ENCODE peak calls at places on chromosomes 6 and 20, in seven cellular contexts. One of them, this sample, is unnamed.

GRCh38 chr6:12232339-12232738 is 57.8 kb upstream of the EDN1 start:
- DNase-seq in uterus: no peak
- DNase-seq in cardiac muscle cell: no peak
- DNase-seq in heart right ventricle: no peak
- DNase-seq in mammary epithelial cell: no peak
- DNase-seq in foreskin keratinocyte: no peak
- DNase-seq in left ventricle myocardium inferior: no peak
- DNase-seq in this sample: no peak

GRCh38 chr6:157273756-157274088 is 49.6 kb downstream of the TMEM242 start:
- DNase-seq in mammary epithelial cell: no peak
- DNase-seq in cardiac muscle cell: peak; percentile 39
- DNase-seq in uterus: peak; percentile 60
- DNase-seq in heart right ventricle: no peak
- DNase-seq in left ventricle myocardium inferior: peak; percentile 39
- DNase-seq in foreskin keratinocyte: peak; percentile 26
- DNase-seq in this sample: no peak

GRCh38 chr20:881051-881820 is 34.9 kb downstream of the ANGPT4 start:
- DNase-seq in heart right ventricle: no peak
- DNase-seq in left ventricle myocardium inferior: no peak
- DNase-seq in uterus: no peak
- DNase-seq in foreskin keratinocyte: peak; percentile 80
- DNase-seq in cardiac muscle cell: no peak
- DNase-seq in mammary epithelial cell: peak; percentile 83
- DNase-seq in this sample: no peak

GRCh38 chr20:35953411-35954199 is 697 bp downstream of the SCAND1 start:
- DNase-seq in left ventricle myocardium inferior: peak; percentile 48
- DNase-seq in heart right ventricle: peak; percentile 48
- DNase-seq in cardiac muscle cell: peak; percentile 65
- DNase-seq in uterus: no peak
- DNase-seq in foreskin keratinocyte: no peak
- DNase-seq in mammary epithelial cell: no peak
- DNase-seq in this sample: no peak

GRCh38 chr6:35798706-35799105 is 1.6 kb upstream of the CLPS start:
- DNase-seq in cardiac muscle cell: no peak
- DNase-seq in mammary epithelial cell: no peak
- DNase-seq in foreskin keratinocyte: no peak
- DNase-seq in heart right ventricle: no peak
- DNase-seq in left ventricle myocardium inferior: no peak
- DNase-seq in uterus: no peak
- DNase-seq in this sample: no peak

GRCh38 chr20:17693534-17694001 is 6.2 kb upstream of the BANF2 start:
- DNase-seq in left ventricle myocardium inferior: no peak
- DNase-seq in heart right ventricle: no peak
- DNase-seq in uterus: no peak
- DNase-seq in mammary epithelial cell: peak; percentile 83
- DNase-seq in cardiac muscle cell: no peak
- DNase-seq in foreskin keratinocyte: peak; percentile 67
- DNase-seq in this sample: no peak

GRCh38 chr6:43669050-43669921 is 18.3 kb downstream of the MRPS18A start:
- DNase-seq in uterus: peak; percentile 80
- DNase-seq in foreskin keratinocyte: no peak
- DNase-seq in heart right ventricle: peak; percentile 72
- DNase-seq in cardiac muscle cell: peak; percentile 11
- DNase-seq in left ventricle myocardium inferior: peak; percentile 81
- DNase-seq in mammary epithelial cell: peak; percentile 47
- DNase-seq in this sample: peak; percentile 34

GRCh38 chr6:62150048-62150663 is 135.9 kb downstream of the KHDRBS2 start:
- DNase-seq in left ventricle myocardium inferior: no peak
- DNase-seq in mammary epithelial cell: peak; percentile 26
- DNase-seq in uterus: no peak
- DNase-seq in heart right ventricle: no peak
- DNase-seq in foreskin keratinocyte: peak; percentile 32
- DNase-seq in cardiac muscle cell: peak; percentile 70
- DNase-seq in this sample: peak; percentile 12

GRCh38 chr6:129635396-129636164 is 74.4 kb downstream of the ARHGAP18 start:
- DNase-seq in mammary epithelial cell: no peak
- DNase-seq in foreskin keratinocyte: no peak
- DNase-seq in left ventricle myocardium inferior: no peak
- DNase-seq in uterus: no peak
- DNase-seq in cardiac muscle cell: no peak
- DNase-seq in heart right ventricle: peak; percentile 44
- DNase-seq in this sample: no peak

GRCh38 chr20:17227669-17228623 is 1.1 kb downstream of the PCSK2 start:
- DNase-seq in foreskin keratinocyte: no peak
- DNase-seq in mammary epithelial cell: no peak
- DNase-seq in uterus: no peak
- DNase-seq in left ventricle myocardium inferior: no peak
- DNase-seq in cardiac muscle cell: peak; percentile 77
- DNase-seq in heart right ventricle: no peak
- DNase-seq in this sample: no peak

GRCh38 chr20:13348301-13349239 is 127.5 kb downstream of the ISM1 start:
- DNase-seq in left ventricle myocardium inferior: no peak
- DNase-seq in uterus: no peak
- DNase-seq in mammary epithelial cell: no peak
- DNase-seq in foreskin keratinocyte: no peak
- DNase-seq in heart right ventricle: no peak
- DNase-seq in cardiac muscle cell: no peak
- DNase-seq in this sample: no peak

GRCh38 chr6:15491986-15492269 is 170.9 kb downstream of the DTNBP1 start:
- DNase-seq in left ventricle myocardium inferior: no peak
- DNase-seq in foreskin keratinocyte: no peak
- DNase-seq in heart right ventricle: no peak
- DNase-seq in uterus: no peak
- DNase-seq in mammary epithelial cell: no peak
- DNase-seq in cardiac muscle cell: no peak
- DNase-seq in this sample: no peak

GRCh38 chr6:37365791-37366190 is 12.0 kb downstream of the RNF8 start:
- DNase-seq in mammary epithelial cell: no peak
- DNase-seq in heart right ventricle: no peak
- DNase-seq in cardiac muscle cell: no peak
- DNase-seq in uterus: no peak
- DNase-seq in left ventricle myocardium inferior: no peak
- DNase-seq in foreskin keratinocyte: no peak
- DNase-seq in this sample: no peak

GRCh38 chr6:72642435-72642834 is 20.6 kb downstream of the KCNQ5 start:
- DNase-seq in foreskin keratinocyte: no peak
- DNase-seq in left ventricle myocardium inferior: no peak
- DNase-seq in mammary epithelial cell: no peak
- DNase-seq in uterus: no peak
- DNase-seq in heart right ventricle: no peak
- DNase-seq in cardiac muscle cell: no peak
- DNase-seq in this sample: no peak

GRCh38 chr6:111951439-111952140 is 78.3 kb upstream of the FYN start:
- DNase-seq in foreskin keratinocyte: no peak
- DNase-seq in cardiac muscle cell: no peak
- DNase-seq in mammary epithelial cell: no peak
- DNase-seq in left ventricle myocardium inferior: no peak
- DNase-seq in uterus: no peak
- DNase-seq in heart right ventricle: no peak
- DNase-seq in this sample: no peak

GRCh38 chr6:41647061-41647511 is 8.8 kb downstream of the MDFI start:
- DNase-seq in foreskin keratinocyte: no peak
- DNase-seq in left ventricle myocardium inferior: no peak
- DNase-seq in heart right ventricle: no peak
- DNase-seq in uterus: no peak
- DNase-seq in cardiac muscle cell: no peak
- DNase-seq in mammary epithelial cell: no peak
- DNase-seq in this sample: no peak

GRCh38 chr6:127391019-127391974 is 47.9 kb upstream of the ECHDC1 start:
- DNase-seq in cardiac muscle cell: no peak
- DNase-seq in mammary epithelial cell: peak; percentile 72
- DNase-seq in foreskin keratinocyte: peak; percentile 88
- DNase-seq in uterus: no peak
- DNase-seq in heart right ventricle: no peak
- DNase-seq in left ventricle myocardium inferior: no peak
- DNase-seq in this sample: no peak

GRCh38 chr20:61559706-61560315 is 307.8 kb downstream of the CDH4 start:
- DNase-seq in heart right ventricle: no peak
- DNase-seq in cardiac muscle cell: no peak
- DNase-seq in mammary epithelial cell: no peak
- DNase-seq in left ventricle myocardium inferior: no peak
- DNase-seq in uterus: no peak
- DNase-seq in foreskin keratinocyte: no peak
- DNase-seq in this sample: no peak

GRCh38 chr6:54929245-54929909 is 82.8 kb downstream of the FAM83B start:
- DNase-seq in mammary epithelial cell: no peak
- DNase-seq in heart right ventricle: no peak
- DNase-seq in foreskin keratinocyte: no peak
- DNase-seq in cardiac muscle cell: no peak
- DNase-seq in uterus: no peak
- DNase-seq in left ventricle myocardium inferior: no peak
- DNase-seq in this sample: no peak

GRCh38 chr6:154156135-154156948 is 117.3 kb downstream of the OPRM1 start:
- DNase-seq in cardiac muscle cell: peak; percentile 42
- DNase-seq in heart right ventricle: peak; percentile 23
- DNase-seq in foreskin keratinocyte: peak; percentile 32
- DNase-seq in mammary epithelial cell: no peak
- DNase-seq in uterus: peak; percentile 15
- DNase-seq in left ventricle myocardium inferior: no peak
- DNase-seq in this sample: no peak
- TF ChIP-seq CTCF in cardiac muscle cell: peak; percentile 81
- TF ChIP-seq CTCF in heart right ventricle: peak; percentile 38
- TF ChIP-seq CTCF in foreskin keratinocyte: peak; percentile 72
- TF ChIP-seq CTCF in mammary epithelial cell: peak; percentile 60
- TF ChIP-seq CTCF in uterus: no peak
- TF ChIP-seq CTCF in left ventricle myocardium inferior: peak; percentile 63
- TF ChIP-seq CTCF in this sample: peak; percentile 93

GRCh38 chr6:33082702-33083101 is 6.9 kb downstream of the HLA-DPB1 start:
- DNase-seq in mammary epithelial cell: no peak
- DNase-seq in foreskin keratinocyte: no peak
- DNase-seq in cardiac muscle cell: peak; percentile 49
- DNase-seq in left ventricle myocardium inferior: peak; percentile 49
- DNase-seq in uterus: peak; percentile 34
- DNase-seq in heart right ventricle: no peak
- DNase-seq in this sample: no peak

GRCh38 chr6:33078919-33079521 is 3.2 kb downstream of the HLA-DPB1 start:
- DNase-seq in heart right ventricle: no peak
- DNase-seq in left ventricle myocardium inferior: no peak
- DNase-seq in foreskin keratinocyte: no peak
- DNase-seq in mammary epithelial cell: no peak
- DNase-seq in cardiac muscle cell: no peak
- DNase-seq in uterus: no peak
- DNase-seq in this sample: no peak

GRCh38 chr6:33080127-33081089 is 4.6 kb downstream of the HLA-DPB1 start:
- DNase-seq in cardiac muscle cell: peak; percentile 58
- DNase-seq in foreskin keratinocyte: no peak
- DNase-seq in heart right ventricle: peak; percentile 80
- DNase-seq in mammary epithelial cell: peak; percentile 10
- DNase-seq in uterus: peak; percentile 79
- DNase-seq in left ventricle myocardium inferior: peak; percentile 73
- DNase-seq in this sample: no peak

GRCh38 chr6:33079575-33079974 is 3.8 kb downstream of the HLA-DPB1 start:
- DNase-seq in left ventricle myocardium inferior: no peak
- DNase-seq in uterus: no peak
- DNase-seq in mammary epithelial cell: no peak
- DNase-seq in foreskin keratinocyte: no peak
- DNase-seq in cardiac muscle cell: no peak
- DNase-seq in heart right ventricle: no peak
- DNase-seq in this sample: no peak

GRCh38 chr6:33081098-33081824 is 5.5 kb downstream of the HLA-DPB1 start:
- DNase-seq in heart right ventricle: no peak
- DNase-seq in cardiac muscle cell: no peak
- DNase-seq in uterus: no peak
- DNase-seq in mammary epithelial cell: no peak
- DNase-seq in left ventricle myocardium inferior: no peak
- DNase-seq in foreskin keratinocyte: no peak
- DNase-seq in this sample: no peak
- H3K27me3 ChIP-seq in heart right ventricle: no peaks in the 10 kb centered on the region
- H3K27me3 ChIP-seq in cardiac muscle cell: no peaks in the 10 kb centered on the region
- H3K27me3 ChIP-seq in uterus: no peaks in the 10 kb centered on the region
- H3K27me3 ChIP-seq in mammary epithelial cell: no peaks in the 10 kb centered on the region
- H3K27me3 ChIP-seq in left ventricle myocardium inferior: no peaks in the 10 kb centered on the region
- H3K27me3 ChIP-seq in foreskin keratinocyte: peaks cover 49% of the 10 kb centered on the region
- H3K27me3 ChIP-seq in this sample: peaks cover 7% of the 10 kb centered on the region

GRCh38 chr6:53070808-53071207 is 5.6 kb downstream of the FBXO9 start:
- DNase-seq in cardiac muscle cell: peak; percentile 30
- DNase-seq in foreskin keratinocyte: no peak
- DNase-seq in mammary epithelial cell: no peak
- DNase-seq in left ventricle myocardium inferior: no peak
- DNase-seq in uterus: no peak
- DNase-seq in heart right ventricle: no peak
- DNase-seq in this sample: no peak
- TF ChIP-seq CTCF in cardiac muscle cell: peak; percentile 7
- TF ChIP-seq CTCF in foreskin keratinocyte: peak; percentile 21
- TF ChIP-seq CTCF in mammary epithelial cell: no peak
- TF ChIP-seq CTCF in left ventricle myocardium inferior: no peak
- TF ChIP-seq CTCF in uterus: no peak
- TF ChIP-seq CTCF in heart right ventricle: no peak
- TF ChIP-seq CTCF in this sample: no peak

GRCh38 chr20:56974499-56975250 is 291.8 kb downstream of the BMP7 start:
- DNase-seq in uterus: peak; percentile 47
- DNase-seq in foreskin keratinocyte: peak; percentile 46
- DNase-seq in cardiac muscle cell: peak; percentile 72
- DNase-seq in mammary epithelial cell: peak; percentile 55
- DNase-seq in left ventricle myocardium inferior: no peak
- DNase-seq in heart right ventricle: no peak
- DNase-seq in this sample: no peak
- H3K27me3 ChIP-seq in uterus: no peaks in the 10 kb centered on the region
- H3K27me3 ChIP-seq in foreskin keratinocyte: peaks cover 67% of the 10 kb centered on the region
- H3K27me3 ChIP-seq in cardiac muscle cell: peaks cover 74% of the 10 kb centered on the region
- H3K27me3 ChIP-seq in mammary epithelial cell: peaks cover 3% of the 10 kb centered on the region
- H3K27me3 ChIP-seq in left ventricle myocardium inferior: peaks cover 100% of the 10 kb centered on the region
- H3K27me3 ChIP-seq in heart right ventricle: peaks cover 48% of the 10 kb centered on the region
- H3K27me3 ChIP-seq in this sample: peaks cover 17% of the 10 kb centered on the region

GRCh38 chr6:137645850-137646249 is 151.7 kb upstream of the OLIG3 start:
- DNase-seq in heart right ventricle: no peak
- DNase-seq in left ventricle myocardium inferior: no peak
- DNase-seq in foreskin keratinocyte: no peak
- DNase-seq in uterus: no peak
- DNase-seq in cardiac muscle cell: no peak
- DNase-seq in mammary epithelial cell: no peak
- DNase-seq in this sample: no peak

GRCh38 chr6:137640086-137640485 is 145.9 kb upstream of the OLIG3 start:
- DNase-seq in left ventricle myocardium inferior: no peak
- DNase-seq in heart right ventricle: no peak
- DNase-seq in cardiac muscle cell: no peak
- DNase-seq in foreskin keratinocyte: no peak
- DNase-seq in mammary epithelial cell: no peak
- DNase-seq in uterus: no peak
- DNase-seq in this sample: no peak

GRCh38 chr6:137638926-137639706 is 144.9 kb upstream of the OLIG3 start:
- DNase-seq in heart right ventricle: no peak
- DNase-seq in cardiac muscle cell: no peak
- DNase-seq in uterus: no peak
- DNase-seq in mammary epithelial cell: no peak
- DNase-seq in left ventricle myocardium inferior: no peak
- DNase-seq in foreskin keratinocyte: no peak
- DNase-seq in this sample: no peak

GRCh38 chr6:137637161-137637560 is 143.0 kb upstream of the OLIG3 start:
- DNase-seq in uterus: no peak
- DNase-seq in heart right ventricle: no peak
- DNase-seq in foreskin keratinocyte: peak; percentile 80
- DNase-seq in mammary epithelial cell: peak; percentile 76
- DNase-seq in cardiac muscle cell: no peak
- DNase-seq in left ventricle myocardium inferior: no peak
- DNase-seq in this sample: peak; percentile 99

GRCh38 chr6:137641474-137642077 is 147.4 kb upstream of the OLIG3 start:
- DNase-seq in left ventricle myocardium inferior: peak; percentile 45
- DNase-seq in heart right ventricle: peak; percentile 75
- DNase-seq in mammary epithelial cell: peak; percentile 57
- DNase-seq in cardiac muscle cell: peak; percentile 85
- DNase-seq in foreskin keratinocyte: peak; percentile 48
- DNase-seq in uterus: peak; percentile 66
- DNase-seq in this sample: peak; percentile 28
- TF ChIP-seq CTCF in left ventricle myocardium inferior: peak; percentile 77
- TF ChIP-seq CTCF in heart right ventricle: peak; percentile 64
- TF ChIP-seq CTCF in mammary epithelial cell: peak; percentile 68
- TF ChIP-seq CTCF in cardiac muscle cell: peak; percentile 66
- TF ChIP-seq CTCF in foreskin keratinocyte: peak; percentile 86
- TF ChIP-seq CTCF in uterus: peak; percentile 51
- TF ChIP-seq CTCF in this sample: peak; percentile 69

GRCh38 chr6:90305800-90306448 is 9.3 kb upstream of the BACH2 start:
- DNase-seq in mammary epithelial cell: no peak
- DNase-seq in heart right ventricle: no peak
- DNase-seq in cardiac muscle cell: no peak
- DNase-seq in left ventricle myocardium inferior: no peak
- DNase-seq in uterus: no peak
- DNase-seq in foreskin keratinocyte: no peak
- DNase-seq in this sample: no peak
- H3K27me3 ChIP-seq in mammary epithelial cell: peaks cover 7% of the 10 kb centered on the region
- H3K27me3 ChIP-seq in heart right ventricle: peaks cover 6% of the 10 kb centered on the region
- H3K27me3 ChIP-seq in cardiac muscle cell: no peaks in the 10 kb centered on the region
- H3K27me3 ChIP-seq in left ventricle myocardium inferior: no peaks in the 10 kb centered on the region
- H3K27me3 ChIP-seq in uterus: no peaks in the 10 kb centered on the region
- H3K27me3 ChIP-seq in foreskin keratinocyte: peaks cover 42% of the 10 kb centered on the region
- H3K27me3 ChIP-seq in this sample: no peaks in the 10 kb centered on the region

This sample was measured in kidney epithelial cell.